ENCODE peak calls at places on chromosomes 11 and 22, in six cellular contexts. One of them, this sample, is unnamed.

GRCh38 chr11:46693597-46694012 is 6.8 kb downstream of the ARHGAP1 start:
- DNase-seq in H9: no peak
- DNase-seq in mesenchymal stem cell: peak; percentile 77
- DNase-seq in H1: no peak
- DNase-seq in IMR-90: peak; percentile 22
- DNase-seq in neuronal stem cell: no peak
- DNase-seq in this sample: peak; percentile 66

GRCh38 chr11:65489061-65489705 is 9.7 kb upstream of the MALAT1 start:
- DNase-seq in neuronal stem cell: peak; percentile 88
- DNase-seq in IMR-90: peak; percentile 90
- DNase-seq in H1: no peak
- DNase-seq in H9: peak; percentile 93
- DNase-seq in mesenchymal stem cell: peak; percentile 98
- DNase-seq in this sample: peak; percentile 100

GRCh38 chr11:83865636-83866461 is 579.7 kb upstream of the CCDC90B start:
- DNase-seq in neuronal stem cell: no peak
- DNase-seq in mesenchymal stem cell: peak; percentile 89
- DNase-seq in H9: no peak
- DNase-seq in IMR-90: peak; percentile 49
- DNase-seq in H1: no peak
- DNase-seq in this sample: no peak

GRCh38 chr11:35887737-35888136 is 56.1 kb upstream of the LDLRAD3 start:
- DNase-seq in neuronal stem cell: no peak
- DNase-seq in mesenchymal stem cell: no peak
- DNase-seq in H1: no peak
- DNase-seq in IMR-90: no peak
- DNase-seq in H9: no peak
- DNase-seq in this sample: no peak

GRCh38 chr11:94781822-94782221 is 13.7 kb downstream of the AMOTL1 start:
- DNase-seq in H1: no peak
- DNase-seq in IMR-90: peak; percentile 85
- DNase-seq in neuronal stem cell: no peak
- DNase-seq in mesenchymal stem cell: peak; percentile 84
- DNase-seq in H9: no peak
- DNase-seq in this sample: peak; percentile 25

GRCh38 chr22:19879248-19879575 is 24.5 kb upstream of the GNB1L start:
- DNase-seq in neuronal stem cell: no peak
- DNase-seq in H9: peak; percentile 29
- DNase-seq in H1: no peak
- DNase-seq in mesenchymal stem cell: no peak
- DNase-seq in IMR-90: no peak
- DNase-seq in this sample: no peak

GRCh38 chr22:44462246-44463015 is 35.6 kb downstream of the RTL6 start:
- DNase-seq in neuronal stem cell: no peak
- DNase-seq in H1: no peak
- DNase-seq in IMR-90: no peak
- DNase-seq in mesenchymal stem cell: no peak
- DNase-seq in H9: no peak
- DNase-seq in this sample: no peak

GRCh38 chr11:64868904-64869570 is 9.4 kb downstream of the EHD1 start:
- DNase-seq in mesenchymal stem cell: peak; percentile 95
- DNase-seq in IMR-90: peak; percentile 94
- DNase-seq in H1: no peak
- DNase-seq in neuronal stem cell: no peak
- DNase-seq in H9: no peak
- DNase-seq in this sample: peak; percentile 55

GRCh38 chr22:17157714-17158113 is 1.4 kb downstream of the HDHD5 start:
- DNase-seq in neuronal stem cell: no peak
- DNase-seq in H9: no peak
- DNase-seq in H1: no peak
- DNase-seq in mesenchymal stem cell: no peak
- DNase-seq in IMR-90: no peak
- DNase-seq in this sample: no peak

GRCh38 chr11:44400431-44400830 is 90.5 kb upstream of the ALX4 start:
- DNase-seq in mesenchymal stem cell: no peak
- DNase-seq in H1: no peak
- DNase-seq in neuronal stem cell: no peak
- DNase-seq in IMR-90: no peak
- DNase-seq in H9: no peak
- DNase-seq in this sample: no peak

GRCh38 chr11:122046846-122047245 is 69.2 kb downstream of the BLID start:
- DNase-seq in IMR-90: peak; percentile 96
- DNase-seq in mesenchymal stem cell: peak; percentile 53
- DNase-seq in H9: no peak
- DNase-seq in H1: no peak
- DNase-seq in neuronal stem cell: no peak
- DNase-seq in this sample: no peak

GRCh38 chr11:12242071-12242672 is 131.8 kb downstream of the MICAL2 start:
- DNase-seq in H9: no peak
- DNase-seq in mesenchymal stem cell: no peak
- DNase-seq in neuronal stem cell: no peak
- DNase-seq in H1: no peak
- DNase-seq in IMR-90: no peak
- DNase-seq in this sample: no peak

GRCh38 chr22:22733881-22734373 is 89.5 kb downstream of the GGTLC2 start:
- DNase-seq in mesenchymal stem cell: no peak
- DNase-seq in H9: no peak
- DNase-seq in H1: no peak
- DNase-seq in neuronal stem cell: no peak
- DNase-seq in IMR-90: no peak
- DNase-seq in this sample: no peak

GRCh38 chr11:75603791-75604736 is 42.0 kb downstream of the SERPINH1 start:
- DNase-seq in mesenchymal stem cell: peak; percentile 70
- DNase-seq in neuronal stem cell: no peak
- DNase-seq in IMR-90: peak; percentile 96
- DNase-seq in H9: no peak
- DNase-seq in H1: no peak
- DNase-seq in this sample: no peak

GRCh38 chr22:50175921-50176849 is 5.7 kb downstream of the PANX2 start:
- DNase-seq in H1: no peak
- DNase-seq in H9: no peak
- DNase-seq in mesenchymal stem cell: no peak
- DNase-seq in neuronal stem cell: no peak
- DNase-seq in IMR-90: no peak
- DNase-seq in this sample: no peak

GRCh38 chr22:47207387-47207786 is 444.9 kb downstream of the TBC1D22A start:
- DNase-seq in neuronal stem cell: no peak
- DNase-seq in H9: no peak
- DNase-seq in IMR-90: no peak
- DNase-seq in mesenchymal stem cell: no peak
- DNase-seq in H1: no peak
- DNase-seq in this sample: no peak

GRCh38 chr11:129973809-129974208 is 28.8 kb downstream of the PRDM10 start:
- DNase-seq in neuronal stem cell: no peak
- DNase-seq in mesenchymal stem cell: no peak
- DNase-seq in H9: peak; percentile 87
- DNase-seq in H1: peak; percentile 34
- DNase-seq in IMR-90: no peak
- DNase-seq in this sample: peak; percentile 81

GRCh38 chr11:61037694-61038093 is 64.6 kb upstream of the CD5 start:
- DNase-seq in IMR-90: no peak
- DNase-seq in H9: no peak
- DNase-seq in mesenchymal stem cell: no peak
- DNase-seq in neuronal stem cell: no peak
- DNase-seq in H1: no peak
- DNase-seq in this sample: no peak

GRCh38 chr11:110000045-110000502 is 93.1 kb upstream of the ZC3H12C start:
- DNase-seq in IMR-90: peak; percentile 99
- DNase-seq in H9: no peak
- DNase-seq in H1: no peak
- DNase-seq in mesenchymal stem cell: peak; percentile 96
- DNase-seq in neuronal stem cell: no peak
- DNase-seq in this sample: no peak

GRCh38 chr11:17188675-17189074 is 19.1 kb downstream of the PIK3C2A start:
- DNase-seq in H1: no peak
- DNase-seq in mesenchymal stem cell: no peak
- DNase-seq in neuronal stem cell: no peak
- DNase-seq in IMR-90: no peak
- DNase-seq in H9: peak; percentile 42
- DNase-seq in this sample: peak; percentile 57

GRCh38 chr22:42173183-42173926 is 42.7 kb upstream of the CYP2D6 start:
- DNase-seq in IMR-90: no peak
- DNase-seq in H1: no peak
- DNase-seq in H9: no peak
- DNase-seq in mesenchymal stem cell: peak; percentile 41
- DNase-seq in neuronal stem cell: no peak
- DNase-seq in this sample: no peak

GRCh38 chr22:32926600-32926999 is 125.1 kb downstream of the TIMP3 start:
- DNase-seq in H9: peak; percentile 48
- DNase-seq in H1: no peak
- DNase-seq in neuronal stem cell: no peak
- DNase-seq in mesenchymal stem cell: peak; percentile 51
- DNase-seq in IMR-90: peak; percentile 34
- DNase-seq in this sample: peak; percentile 78

GRCh38 chr22:31980628-31981027 is 36.3 kb downstream of the YWHAH start:
- DNase-seq in IMR-90: no peak
- DNase-seq in H9: no peak
- DNase-seq in mesenchymal stem cell: no peak
- DNase-seq in neuronal stem cell: no peak
- DNase-seq in H1: no peak
- DNase-seq in this sample: no peak

GRCh38 chr22:30206964-30207363 is 39.6 kb downstream of the LIF start:
- DNase-seq in mesenchymal stem cell: peak; percentile 96
- DNase-seq in neuronal stem cell: peak; percentile 51
- DNase-seq in H1: no peak
- DNase-seq in IMR-90: peak; percentile 99
- DNase-seq in H9: peak; percentile 55
- DNase-seq in this sample: peak; percentile 84

GRCh38 chr22:17870408-17870807 is 96.1 kb upstream of the BID start:
- DNase-seq in neuronal stem cell: no peak
- DNase-seq in H9: no peak
- DNase-seq in H1: no peak
- DNase-seq in mesenchymal stem cell: no peak
- DNase-seq in IMR-90: no peak
- DNase-seq in this sample: no peak

GRCh38 chr22:33272866-33273265 is 214.7 kb upstream of the SYN3 start:
- DNase-seq in mesenchymal stem cell: no peak
- DNase-seq in H9: no peak
- DNase-seq in neuronal stem cell: no peak
- DNase-seq in IMR-90: no peak
- DNase-seq in H1: no peak
- DNase-seq in this sample: no peak

GRCh38 chr22:42396621-42397331 is 35.4 kb downstream of the NFAM1 start:
- DNase-seq in H9: no peak
- DNase-seq in neuronal stem cell: no peak
- DNase-seq in mesenchymal stem cell: no peak
- DNase-seq in H1: no peak
- DNase-seq in IMR-90: no peak
- DNase-seq in this sample: peak; percentile 27

GRCh38 chr11:9753031-9753430 is 89.2 kb downstream of the SWAP70 start:
- DNase-seq in mesenchymal stem cell: peak; percentile 73
- DNase-seq in neuronal stem cell: no peak
- DNase-seq in H9: no peak
- DNase-seq in H1: no peak
- DNase-seq in IMR-90: peak; percentile 83
- DNase-seq in this sample: no peak

DNA sequence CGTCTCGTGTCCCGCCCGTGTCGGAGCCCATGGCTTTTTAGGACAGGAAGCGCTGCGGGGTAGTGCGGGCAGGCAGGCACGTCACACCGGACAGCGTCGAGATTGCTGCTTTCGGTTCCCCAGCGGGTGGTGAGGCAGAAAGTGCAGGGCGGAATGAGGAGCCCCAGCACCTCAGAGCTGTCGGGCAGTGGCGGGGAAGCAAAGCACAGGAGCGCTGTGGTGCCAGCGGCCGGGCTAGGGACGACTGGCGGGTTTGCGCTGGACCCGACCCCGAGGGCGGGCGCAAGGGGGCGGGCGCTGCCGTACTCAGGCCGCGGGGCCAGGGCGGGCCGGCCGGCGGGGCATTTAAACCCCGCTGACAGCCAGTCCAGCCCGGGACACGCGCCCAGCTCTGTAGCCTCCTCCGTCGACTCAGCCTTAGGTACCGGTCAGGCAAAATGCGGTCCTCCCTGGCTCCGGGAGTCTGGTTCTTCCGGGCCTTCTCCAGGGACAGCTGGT is at the start of gene SLC37A2:
- DNase-seq in mesenchymal stem cell: peak; percentile 72
- DNase-seq in IMR-90: peak; percentile 54
- DNase-seq in H1: no peak
- DNase-seq in H9: peak; percentile 71
- DNase-seq in neuronal stem cell: peak; percentile 62
- DNase-seq in this sample: peak; percentile 82
- H2AK5ac ChIP-seq in mesenchymal stem cell: no peak within 1 kb of the TSS
- H2AK5ac ChIP-seq in IMR-90: peak within 1 kb of the TSS; percentile 25
- H2AK5ac ChIP-seq in H1: no peak within 1 kb of the TSS
- H2AK5ac ChIP-seq in H9: no peak within 1 kb of the TSS
- H2AK5ac ChIP-seq in neuronal stem cell: peak within 1 kb of the TSS; percentile 32
- H2AK5ac ChIP-seq in this sample: no peak within 1 kb of the TSS

DNA sequence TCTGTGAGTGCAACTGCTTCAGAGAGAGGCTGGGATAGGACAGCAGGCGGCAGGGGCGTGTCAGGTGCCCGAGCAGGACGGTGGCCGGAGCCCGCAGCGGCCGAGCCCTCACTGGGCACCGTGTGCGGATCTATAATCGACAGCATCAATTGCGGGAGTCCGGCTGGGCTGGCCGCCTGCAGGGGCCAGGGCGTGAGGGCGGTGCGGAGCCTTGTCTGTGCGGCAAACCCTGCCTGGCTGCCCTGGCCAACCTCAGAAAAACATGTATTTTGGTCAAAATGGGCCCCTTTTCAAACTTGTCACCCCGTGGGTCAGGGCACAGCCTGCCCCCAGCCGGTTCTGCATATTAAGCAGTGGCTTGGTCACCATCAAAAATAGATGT is 91.3 kb upstream of the KCNQ1OT1 start:
- DNase-seq in H1: no peak
- DNase-seq in neuronal stem cell: no peak
- DNase-seq in IMR-90: no peak
- DNase-seq in H9: peak; percentile 33
- DNase-seq in mesenchymal stem cell: no peak
- DNase-seq in this sample: no peak
- H2AFZ ChIP-seq in H1: no peak overlapping the region
- H2AFZ ChIP-seq in neuronal stem cell: no peak overlapping the region
- H2AFZ ChIP-seq in IMR-90: no peak overlapping the region
- H2AFZ ChIP-seq in H9: no peak overlapping the region
- H2AFZ ChIP-seq in mesenchymal stem cell: no peak overlapping the region
- H2AFZ ChIP-seq in this sample: no peak overlapping the region

GRCh38 chr11:42972741-42973140 is 339.1 kb upstream of the API5 start:
- DNase-seq in H1: no peak
- DNase-seq in H9: no peak
- DNase-seq in IMR-90: no peak
- DNase-seq in neuronal stem cell: no peak
- DNase-seq in mesenchymal stem cell: no peak
- DNase-seq in this sample: no peak
- H2AK5ac ChIP-seq in H1: no peak overlapping the region
- H2AK5ac ChIP-seq in H9: no peak overlapping the region
- H2AK5ac ChIP-seq in IMR-90: no peak overlapping the region
- H2AK5ac ChIP-seq in neuronal stem cell: no peak overlapping the region
- H2AK5ac ChIP-seq in mesenchymal stem cell: no peak overlapping the region
- H2AK5ac ChIP-seq in this sample: no peak overlapping the region

DNA sequence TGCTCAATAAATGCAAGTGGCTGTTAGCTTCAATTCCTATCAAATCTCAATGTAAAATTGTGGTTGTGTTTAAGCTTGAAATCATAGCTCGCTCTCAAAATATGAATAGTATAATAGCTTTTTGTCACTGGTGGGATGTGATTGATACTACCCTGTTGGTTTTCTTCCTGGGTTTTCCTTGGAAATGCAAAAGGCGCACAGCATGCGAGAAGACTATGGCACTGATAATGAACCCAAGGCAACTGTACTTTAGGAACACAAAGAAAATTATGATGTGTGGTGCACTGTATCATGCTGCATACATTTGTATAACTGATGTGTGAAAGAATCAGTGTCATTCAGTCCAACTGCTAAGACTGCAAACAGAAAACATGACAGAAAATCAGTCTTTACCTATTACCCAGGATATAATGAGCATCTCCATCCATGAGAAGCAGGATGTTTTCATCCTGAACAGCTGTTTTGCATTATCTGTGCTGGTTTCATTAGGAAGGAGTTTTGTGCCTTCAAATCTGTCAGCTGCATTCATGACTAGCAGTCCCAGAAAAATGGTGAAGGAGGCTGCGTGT is 101.2 kb downstream of the TRPC6 start:
- DNase-seq in neuronal stem cell: no peak
- DNase-seq in mesenchymal stem cell: no peak
- DNase-seq in H9: no peak
- DNase-seq in IMR-90: no peak
- DNase-seq in H1: no peak
- DNase-seq in this sample: no peak
- H2AFZ ChIP-seq in neuronal stem cell: no peak overlapping the region
- H2AFZ ChIP-seq in mesenchymal stem cell: no peak overlapping the region
- H2AFZ ChIP-seq in H9: no peak overlapping the region
- H2AFZ ChIP-seq in IMR-90: no peak overlapping the region
- H2AFZ ChIP-seq in H1: no peak overlapping the region
- H2AFZ ChIP-seq in this sample: no peak overlapping the region

This sample was measured in trophoblast cell.